ENCODE peak calls at places on chromosomes 1 and 21, in eight cellular contexts. E is hepatocyte; T is T47D; H is epithelial cell of esophagus; X is EH; Z is activated CD8-positive, alpha-beta memory T cell treated with anti-CD3 and anti-CD28 coated beads for 48 hours; C is activated CD8-positive, alpha-beta T cell treated with anti-CD3 and anti-CD28 coated beads, Interleukin-2, amount 10 ng/mL, durations not matched to agents 7 days and 5 days; G is stimulated activated naive B cell treated with anti-CD40 and anti-IgM and Interleukin-4, amounts not matched to agents 10 μg/mL and 1 μg/mL and 100 μg/mL, for 72 hours. Y is an unnamed sample.

GRCh38 chr21:25647632-25648031 is 8.6 kb downstream of the JAM2 start:
- DNase-seq in X (no peak), E (no peak), G (no peak), H (no peak), C (no peak), T (no peak), Z (no peak), Y (no peak)

GRCh38 chr1:41620365-41621169 is 136.1 kb upstream of the EDN2 start:
- DNase-seq in H (no peak), X (no peak), Z (no peak), E (no peak), C (no peak), T (no peak), G (no peak), Y (no peak)

GRCh38 chr1:27098447-27099153 is 56.3 kb downstream of the SLC9A1 start:
- DNase-seq in Z (no peak), G (no peak), X (no peak), H (peak; percentile 81), C (no peak), T (no peak), E (no peak), Y (no peak)

GRCh38 chr1:34978926-34979325 is 6.2 kb downstream of the TMEM35B start:
- DNase-seq in T (no peak), X (no peak), G (no peak), Z (no peak), H (no peak), E (no peak), C (no peak), Y (no peak)

GRCh38 chr1:116485976-116486375 is 84.8 kb downstream of the CD58 start:
- DNase-seq in E (no peak), G (no peak), H (no peak), Z (no peak), X (no peak), T (no peak), C (no peak), Y (no peak)

GRCh38 chr1:39076127-39076798 is 50.1 kb downstream of the NDUFS5 start:
- DNase-seq in Z (no peak), H (peak; percentile 56), C (no peak), G (no peak), T (no peak), X (peak; percentile 56), E (peak; percentile 44), Y (no peak)

GRCh38 chr1:26706315-26706714 is 10.5 kb downstream of the ARID1A start:
- DNase-seq in Z (no peak), C (no peak), T (peak; percentile 51), H (no peak), E (peak; percentile 40), X (no peak), G (no peak), Y (no peak)

GRCh38 chr1:112237983-112238515 is 158.0 kb upstream of the CTTNBP2NL start:
- DNase-seq in T (no peak), E (no peak), C (no peak), Z (no peak), X (no peak), H (peak; percentile 9), G (no peak), Y (no peak)

GRCh38 chr1:5908461-5909375 is 83.5 kb downstream of the NPHP4 start:
- DNase-seq in C (no peak), T (no peak), Z (no peak), G (no peak), X (no peak), H (no peak), E (no peak), Y (no peak)

GRCh38 chr1:61052393-61053280 is 29.7 kb upstream of the NFIA start:
- DNase-seq in Z (no peak), H (no peak), T (peak; percentile 42), X (no peak), C (no peak), E (no peak), G (no peak), Y (no peak)

GRCh38 chr1:179824265-179824664 is 53.3 kb downstream of the TOR1AIP2 start:
- DNase-seq in H (no peak), E (no peak), X (no peak), Z (no peak), T (no peak), G (no peak), C (no peak), Y (no peak)

GRCh38 chr1:154463512-154463990 is 38.5 kb upstream of the TDRD10 start:
- DNase-seq in E (no peak), X (peak; percentile 63), G (no peak), H (no peak), C (peak; percentile 64), T (peak; percentile 26), Z (no peak), Y (peak; percentile 59)

GRCh38 chr1:26788836-26789611 is 1.3 kb downstream of the PIGV start:
- DNase-seq in Z (peak; percentile 58), T (peak; percentile 84), H (peak; percentile 90), G (peak; percentile 78), E (peak; percentile 91), C (peak; percentile 93), X (peak; percentile 88), Y (peak; percentile 84)

GRCh38 chr1:11080931-11081330 is 18.7 kb downstream of the EXOSC10 start:
- DNase-seq in H (no peak), Z (no peak), T (peak; percentile 31), C (no peak), G (no peak), X (no peak), E (no peak), Y (no peak)

GRCh38 chr21:25330266-25330665 is 277.0 kb downstream of the MRPL39 start:
- DNase-seq in E (no peak), C (no peak), T (no peak), H (peak; percentile 2), G (no peak), X (no peak), Z (no peak), Y (no peak)

GRCh38 chr1:246488674-246489073 is 18.4 kb downstream of the SMYD3 start:
- DNase-seq in Z (no peak), E (no peak), C (no peak), G (no peak), H (no peak), X (no peak), T (no peak), Y (no peak)